ENCODE peak calls at places on chromosomes 3 and 15, in six cellular contexts. One of them, this sample, is unnamed.

GRCh38 chr15:74828835-74829234 is 2.4 kb downstream of the CPLX3 start:
- ATAC-seq in HCT116: no peak
- ATAC-seq in upper lobe of left lung: no peak
- ATAC-seq in K562: no peak
- ATAC-seq in HepG2: no peak
- ATAC-seq in GM12878: no peak
- ATAC-seq in this sample: no peak

GRCh38 chr3:168581718-168582332 is 486.1 kb upstream of the GOLIM4 start:
- ATAC-seq in HCT116: no peak
- ATAC-seq in upper lobe of left lung: no peak
- ATAC-seq in K562: no peak
- ATAC-seq in HepG2: no peak
- ATAC-seq in GM12878: peak
- ATAC-seq in this sample: no peak

GRCh38 chr3:159829056-159829995 is 159.3 kb upstream of the IL12A start:
- ATAC-seq in HCT116: peak
- ATAC-seq in upper lobe of left lung: peak
- ATAC-seq in K562: no peak
- ATAC-seq in HepG2: no peak
- ATAC-seq in GM12878: no peak
- ATAC-seq in this sample: peak

GRCh38 chr3:187728930-187729583 is 16.2 kb downstream of the BCL6 start:
- ATAC-seq in HCT116: no peak
- ATAC-seq in upper lobe of left lung: no peak
- ATAC-seq in K562: no peak
- ATAC-seq in HepG2: no peak
- ATAC-seq in GM12878: no peak
- ATAC-seq in this sample: peak

GRCh38 chr3:22089284-22089683 is 338.3 kb upstream of the ZNF385D start:
- ATAC-seq in HCT116: no peak
- ATAC-seq in upper lobe of left lung: peak
- ATAC-seq in K562: no peak
- ATAC-seq in HepG2: peak
- ATAC-seq in GM12878: peak
- ATAC-seq in this sample: no peak

GRCh38 chr3:100978036-100978659 is 15.1 kb downstream of the ABI3BP start:
- ATAC-seq in HCT116: no peak
- ATAC-seq in upper lobe of left lung: no peak
- ATAC-seq in K562: no peak
- ATAC-seq in HepG2: no peak
- ATAC-seq in GM12878: no peak
- ATAC-seq in this sample: no peak

GRCh38 chr3:61141697-61142096 is 109.6 kb downstream of the FHIT start:
- ATAC-seq in HCT116: no peak
- ATAC-seq in upper lobe of left lung: no peak
- ATAC-seq in K562: no peak
- ATAC-seq in HepG2: no peak
- ATAC-seq in GM12878: no peak
- ATAC-seq in this sample: no peak

GRCh38 chr15:58864602-58865419 is 68.7 kb downstream of the SLTM start:
- ATAC-seq in HCT116: no peak
- ATAC-seq in upper lobe of left lung: peak
- ATAC-seq in K562: no peak
- ATAC-seq in HepG2: peak
- ATAC-seq in GM12878: no peak
- ATAC-seq in this sample: peak

GRCh38 chr3:52108302-52109232 is 45.7 kb downstream of the POC1A start:
- ATAC-seq in HCT116: no peak
- ATAC-seq in upper lobe of left lung: peak
- ATAC-seq in K562: peak
- ATAC-seq in HepG2: no peak
- ATAC-seq in GM12878: peak
- ATAC-seq in this sample: peak

GRCh38 chr3:111635403-111635802 is 40.3 kb upstream of the ZBED2 start:
- ATAC-seq in HCT116: no peak
- ATAC-seq in upper lobe of left lung: no peak
- ATAC-seq in K562: no peak
- ATAC-seq in HepG2: no peak
- ATAC-seq in GM12878: no peak
- ATAC-seq in this sample: no peak

GRCh38 chr15:31472636-31473383 is 146.2 kb downstream of the KLF13 start:
- ATAC-seq in HCT116: no peak
- ATAC-seq in upper lobe of left lung: peak
- ATAC-seq in K562: no peak
- ATAC-seq in HepG2: no peak
- ATAC-seq in GM12878: peak
- ATAC-seq in this sample: peak

GRCh38 chr15:60392986-60393811 is 4.6 kb downstream of the ANXA2 start:
- ATAC-seq in HCT116: peak
- ATAC-seq in upper lobe of left lung: peak
- ATAC-seq in K562: no peak
- ATAC-seq in HepG2: peak
- ATAC-seq in GM12878: no peak
- ATAC-seq in this sample: peak

GRCh38 chr3:129429080-129429451 is 630 bp upstream of the EFCAB12 start:
- ATAC-seq in HCT116: no peak
- ATAC-seq in upper lobe of left lung: no peak
- ATAC-seq in K562: no peak
- ATAC-seq in HepG2: no peak
- ATAC-seq in GM12878: no peak
- ATAC-seq in this sample: no peak

GRCh38 chr3:138799822-138800221 is 34.9 kb downstream of the PIK3CB start:
- ATAC-seq in HCT116: no peak
- ATAC-seq in upper lobe of left lung: no peak
- ATAC-seq in K562: no peak
- ATAC-seq in HepG2: no peak
- ATAC-seq in GM12878: no peak
- ATAC-seq in this sample: peak

GRCh38 chr3:195609229-195609628 is 25.5 kb upstream of the APOD start:
- ATAC-seq in HCT116: no peak
- ATAC-seq in upper lobe of left lung: no peak
- ATAC-seq in K562: no peak
- ATAC-seq in HepG2: no peak
- ATAC-seq in GM12878: no peak
- ATAC-seq in this sample: no peak

GRCh38 chr3:100982710-100983109 is 10.5 kb downstream of the ABI3BP start:
- ATAC-seq in HCT116: no peak
- ATAC-seq in upper lobe of left lung: peak
- ATAC-seq in K562: no peak
- ATAC-seq in HepG2: no peak
- ATAC-seq in GM12878: no peak
- ATAC-seq in this sample: peak

GRCh38 chr3:33000698-33001385 is 49.4 kb downstream of the CCR4 start:
- ATAC-seq in HCT116: no peak
- ATAC-seq in upper lobe of left lung: no peak
- ATAC-seq in K562: no peak
- ATAC-seq in HepG2: no peak
- ATAC-seq in GM12878: no peak
- ATAC-seq in this sample: no peak

GRCh38 chr3:153161714-153162512 is at the start of gene RAP2B:
- ATAC-seq in HCT116: peak
- ATAC-seq in upper lobe of left lung: peak
- ATAC-seq in K562: peak
- ATAC-seq in HepG2: peak
- ATAC-seq in GM12878: peak
- ATAC-seq in this sample: peak
- TF ChIP-seq POLR2AphosphoS5 in HCT116: peak
- TF ChIP-seq POLR2AphosphoS5 in upper lobe of left lung: peak
- TF ChIP-seq POLR2AphosphoS5 in K562: peak
- TF ChIP-seq POLR2AphosphoS5 in HepG2: peak
- TF ChIP-seq POLR2AphosphoS5 in GM12878: peak
- TF ChIP-seq POLR2AphosphoS5 in this sample: peak

GRCh38 chr15:68790910-68791309 is 29.8 kb downstream of the ANP32A start:
- ATAC-seq in HCT116: no peak
- ATAC-seq in upper lobe of left lung: no peak
- ATAC-seq in K562: no peak
- ATAC-seq in HepG2: no peak
- ATAC-seq in GM12878: no peak
- ATAC-seq in this sample: no peak
- H3K27ac ChIP-seq in HCT116: no peak
- H3K27ac ChIP-seq in upper lobe of left lung: peak
- H3K27ac ChIP-seq in K562: no peak
- H3K27ac ChIP-seq in HepG2: no peak
- H3K27ac ChIP-seq in GM12878: peak
- H3K27ac ChIP-seq in this sample: no peak

DNA sequence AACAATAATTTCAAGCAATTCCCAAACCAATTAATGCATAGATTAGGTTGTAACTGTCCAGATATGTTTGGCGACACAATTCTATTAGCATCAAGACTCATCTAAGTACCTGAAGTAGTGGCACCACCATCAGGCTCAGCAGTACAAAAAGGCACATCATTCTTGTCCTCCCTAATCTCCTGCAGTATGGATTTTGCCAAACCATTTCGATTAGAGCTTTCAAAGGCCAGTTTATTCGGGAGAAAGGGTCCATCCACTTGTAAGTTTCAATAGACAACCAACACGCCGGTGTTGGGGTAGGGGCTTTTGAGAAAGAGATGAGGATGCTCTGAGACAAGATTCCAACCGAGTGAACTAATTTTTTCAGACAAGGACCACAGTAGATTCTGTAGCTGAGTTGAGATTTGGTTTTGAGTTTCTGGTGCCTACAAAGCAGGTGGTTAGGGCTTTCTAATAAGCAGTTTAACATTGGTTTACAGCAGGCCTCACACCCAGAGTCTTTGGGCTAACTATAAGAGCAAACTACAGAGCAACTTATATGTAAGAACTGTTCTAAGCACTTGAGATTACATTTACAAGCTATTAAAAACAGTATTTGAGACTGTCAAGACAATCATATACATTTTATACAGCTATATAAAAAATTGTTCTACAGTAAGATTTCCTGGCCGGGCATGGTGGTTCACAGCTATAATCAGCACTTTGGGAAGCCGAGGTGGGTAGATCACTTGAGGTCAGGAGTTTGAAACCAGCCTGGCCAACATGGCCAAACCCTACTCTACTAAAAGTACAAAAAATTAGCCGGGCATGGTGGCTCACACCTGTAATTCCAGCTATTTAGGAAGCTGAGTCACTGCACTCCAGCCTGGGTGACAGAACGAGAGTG is 4.5 kb downstream of the RPL22L1 start:
- ATAC-seq in HCT116: peak
- ATAC-seq in upper lobe of left lung: no peak
- ATAC-seq in K562: peak
- ATAC-seq in HepG2: peak
- ATAC-seq in GM12878: no peak
- ATAC-seq in this sample: no peak
- TF ChIP-seq POLR2A in HCT116: peak
- TF ChIP-seq POLR2A in upper lobe of left lung: no peak
- TF ChIP-seq POLR2A in K562: peak
- TF ChIP-seq POLR2A in HepG2: peak
- TF ChIP-seq POLR2A in GM12878: no peak
- TF ChIP-seq POLR2A in this sample: no peak

DNA sequence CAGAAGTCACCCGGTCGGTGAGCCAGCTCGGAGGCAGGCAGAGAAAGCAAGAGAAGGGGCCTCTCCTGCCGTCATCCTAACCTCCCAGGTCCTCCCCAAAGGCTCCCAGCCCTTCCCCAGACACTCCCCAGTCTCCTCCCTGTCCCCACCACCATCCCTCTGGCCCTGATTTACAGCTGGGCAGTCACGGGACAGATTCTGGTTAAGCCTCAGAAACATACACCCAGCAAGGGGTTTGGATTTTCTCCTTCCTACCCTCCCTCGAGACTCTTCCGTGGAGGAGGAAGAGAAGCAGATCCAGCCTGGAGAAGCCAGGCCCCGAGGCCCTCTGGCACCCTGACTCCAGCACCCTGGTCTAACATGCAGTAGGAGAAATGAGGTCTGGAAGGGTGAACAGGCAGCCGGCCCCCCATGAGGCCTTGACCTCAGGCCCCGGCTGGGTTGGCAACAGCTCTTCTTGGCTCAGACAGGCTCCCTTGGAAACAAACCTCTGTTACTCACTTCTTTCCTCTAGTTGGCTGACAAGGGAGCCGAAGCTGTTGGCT is 73.5 kb downstream of the CPN2 start:
- ATAC-seq in HCT116: no peak
- ATAC-seq in upper lobe of left lung: peak
- ATAC-seq in K562: no peak
- ATAC-seq in HepG2: peak
- ATAC-seq in GM12878: no peak
- ATAC-seq in this sample: peak
- TF ChIP-seq POLR2AphosphoS5 in HCT116: no peak
- TF ChIP-seq POLR2AphosphoS5 in upper lobe of left lung: no peak
- TF ChIP-seq POLR2AphosphoS5 in K562: no peak
- TF ChIP-seq POLR2AphosphoS5 in HepG2: no peak
- TF ChIP-seq POLR2AphosphoS5 in GM12878: no peak
- TF ChIP-seq POLR2AphosphoS5 in this sample: peak

GRCh38 chr3:43391621-43392020 is 105.3 kb downstream of the SNRK start:
- ATAC-seq in HCT116: no peak
- ATAC-seq in upper lobe of left lung: no peak
- ATAC-seq in K562: no peak
- ATAC-seq in HepG2: no peak
- ATAC-seq in GM12878: no peak
- ATAC-seq in this sample: no peak

GRCh38 chr3:43388909-43389308 is 102.6 kb downstream of the SNRK start:
- ATAC-seq in HCT116: no peak
- ATAC-seq in upper lobe of left lung: no peak
- ATAC-seq in K562: no peak
- ATAC-seq in HepG2: no peak
- ATAC-seq in GM12878: no peak
- ATAC-seq in this sample: no peak

GRCh38 chr3:43389388-43390254 is 103.3 kb downstream of the SNRK start:
- ATAC-seq in HCT116: no peak
- ATAC-seq in upper lobe of left lung: peak
- ATAC-seq in K562: peak
- ATAC-seq in HepG2: peak
- ATAC-seq in GM12878: peak
- ATAC-seq in this sample: peak

GRCh38 chr3:43388188-43388587 is 101.8 kb downstream of the SNRK start:
- ATAC-seq in HCT116: no peak
- ATAC-seq in upper lobe of left lung: no peak
- ATAC-seq in K562: no peak
- ATAC-seq in HepG2: no peak
- ATAC-seq in GM12878: no peak
- ATAC-seq in this sample: no peak

DNA sequence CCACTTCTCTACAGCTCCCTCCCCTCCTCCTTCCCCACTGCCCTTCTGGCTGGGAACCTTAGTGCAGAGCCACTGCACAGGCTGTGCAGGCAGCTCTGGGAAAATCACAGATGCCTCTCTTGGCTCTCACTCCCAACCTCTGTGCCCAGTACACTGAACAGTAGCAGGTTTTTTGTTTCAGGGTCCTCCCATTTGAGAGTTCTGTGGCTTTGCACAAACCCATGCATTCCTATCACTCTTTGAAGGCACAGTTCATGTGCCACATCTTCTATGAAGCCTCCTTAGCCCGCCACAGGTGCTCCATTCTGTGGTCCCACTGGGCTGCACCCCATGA is 103.9 kb downstream of the SNRK start:
- ATAC-seq in HCT116: no peak
- ATAC-seq in upper lobe of left lung: no peak
- ATAC-seq in K562: peak
- ATAC-seq in HepG2: peak
- ATAC-seq in GM12878: no peak
- ATAC-seq in this sample: no peak
- H3K27ac ChIP-seq in HCT116: no peak
- H3K27ac ChIP-seq in upper lobe of left lung: peak
- H3K27ac ChIP-seq in K562: no peak
- H3K27ac ChIP-seq in HepG2: no peak
- H3K27ac ChIP-seq in GM12878: no peak
- H3K27ac ChIP-seq in this sample: peak